ENCODE peak calls at places on chromosomes 11 and 22, in eight cellular contexts. X, L, W, R, F, P, C and J are unnamed samples.

GRCh38 chr11:80873309-80873999 is 1432.6 kb upstream of the TENM4 start:
- DNase-seq in X (no peak), L (no peak), W (no peak), R (peak; percentile 3), F (no peak), P (peak; percentile 30), C (peak; percentile 51), J (peak; percentile 49)

GRCh38 chr11:73384871-73385692 is 8.9 kb downstream of the RELT start:
- DNase-seq in X (peak; percentile 65), L (no peak), W (peak; percentile 24), R (peak; percentile 65), F (no peak), P (peak; percentile 31), C (no peak), J (peak; percentile 97)

GRCh38 chr22:48581206-48581766 is 1246.4 kb downstream of the BRD1 start:
- DNase-seq in X (no peak), L (no peak), W (no peak), R (no peak), F (no peak), P (no peak), C (no peak), J (no peak)

GRCh38 chr11:116073854-116074837 is 569.9 kb upstream of the CADM1 start:
- DNase-seq in X (peak; percentile 47), L (no peak), W (peak; percentile 19), R (peak; percentile 36), F (no peak), P (peak; percentile 0), C (no peak), J (peak; percentile 22)

GRCh38 chr22:22452211-22452610 is 56.3 kb downstream of the ZNF280B start:
- DNase-seq in X (no peak), L (no peak), W (no peak), R (no peak), F (no peak), P (no peak), C (no peak), J (no peak)

GRCh38 chr11:132050081-132050480 is 679.7 kb downstream of the NTM start:
- DNase-seq in X (no peak), L (no peak), W (no peak), R (no peak), F (no peak), P (no peak), C (no peak), J (no peak)

GRCh38 chr11:3644817-3645235 is at the start of gene ART1:
- DNase-seq in X (peak; percentile 56), L (no peak), W (no peak), R (no peak), F (no peak), P (peak; percentile 9), C (peak; percentile 3), J (peak; percentile 21)

GRCh38 chr22:29621761-29622526 is 18.5 kb downstream of the NF2 start:
- DNase-seq in X (no peak), L (no peak), W (no peak), R (peak; percentile 90), F (no peak), P (peak; percentile 92), C (peak; percentile 78), J (no peak)

GRCh38 chr11:113504071-113504470 is 28.9 kb upstream of the DRD2 start:
- DNase-seq in X (no peak), L (no peak), W (no peak), R (no peak), F (no peak), P (no peak), C (no peak), J (no peak)

GRCh38 chr11:83666149-83666548 is 380.0 kb upstream of the CCDC90B start:
- DNase-seq in X (no peak), L (no peak), W (no peak), R (no peak), F (no peak), P (peak; percentile 78), C (no peak), J (no peak)

GRCh38 chr11:124748481-124749338 is 3.3 kb downstream of the VSIG2 start:
- DNase-seq in X (no peak), L (no peak), W (no peak), R (no peak), F (no peak), P (peak; percentile 41), C (no peak), J (no peak)

GRCh38 chr11:16792426-16792825 is 54.0 kb downstream of the C11orf58 start:
- DNase-seq in X (no peak), L (no peak), W (no peak), R (peak; percentile 22), F (no peak), P (peak; percentile 47), C (peak; percentile 53), J (peak; percentile 19)

GRCh38 chr11:128451651-128452470 is 135.5 kb downstream of the ETS1 start:
- DNase-seq in X (peak; percentile 62), L (no peak), W (peak; percentile 61), R (no peak), F (peak; percentile 73), P (peak; percentile 87), C (peak; percentile 92), J (no peak)
- H3K4me3 ChIP-seq in X (peak overlapping the region; percentile 54), L (no peak overlapping the region), W (no peak overlapping the region), R (no peak overlapping the region), F (peak overlapping the region; percentile 8), P (peak overlapping the region; percentile 36), C (no peak overlapping the region), J (no peak overlapping the region)

GRCh38 chr22:38719196-38719595 is 13.5 kb downstream of the GTPBP1 start:
- DNase-seq in X (no peak), L (no peak), W (no peak), R (no peak), F (no peak), P (no peak), C (no peak), J (no peak)
- H3K4me3 ChIP-seq in X (no peak overlapping the region), L (no peak overlapping the region), W (no peak overlapping the region), R (no peak overlapping the region), F (no peak overlapping the region), P (no peak overlapping the region), C (no peak overlapping the region), J (no peak overlapping the region)

GRCh38 chr11:12376259-12376971 is 956 bp upstream of the PARVA start:
- DNase-seq in X (peak; percentile 50), L (no peak), W (peak; percentile 90), R (peak; percentile 93), F (no peak), P (peak; percentile 81), C (peak; percentile 89), J (no peak)
- H3K4me3 ChIP-seq in X (peak overlapping the region; percentile 76), L (no peak overlapping the region), W (no peak overlapping the region), R (no peak overlapping the region), F (no peak overlapping the region), P (no peak overlapping the region), C (no peak overlapping the region), J (no peak overlapping the region)

DNA sequence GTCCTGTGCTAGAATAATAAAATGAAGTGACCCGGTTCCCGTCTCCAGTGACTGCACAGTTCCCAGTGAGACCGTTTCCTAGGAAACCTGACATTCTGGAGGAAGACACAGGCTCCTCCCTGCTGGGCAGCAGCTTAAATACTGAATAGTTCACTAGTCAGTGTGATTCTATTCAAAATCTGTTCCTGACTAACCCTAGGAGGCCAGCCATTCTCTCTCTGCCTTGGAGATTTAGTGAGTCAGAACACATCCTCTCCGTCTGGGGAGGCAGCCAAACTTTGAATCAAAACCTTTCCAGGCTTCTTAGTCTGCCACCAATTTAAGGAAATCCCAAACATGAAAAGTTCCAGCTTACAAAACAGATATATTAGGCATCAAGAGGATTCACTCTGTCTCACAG is 11.2 kb downstream of the TRIM66 start:
- DNase-seq in X (peak; percentile 30), L (no peak), W (peak; percentile 30), R (peak; percentile 83), F (no peak), P (peak; percentile 93), C (peak; percentile 95), J (no peak)
- H3K4me3 ChIP-seq in X (no peak overlapping the region), L (no peak overlapping the region), W (no peak overlapping the region), R (no peak overlapping the region), F (no peak overlapping the region), P (peak overlapping the region; percentile 28), C (no peak overlapping the region), J (no peak overlapping the region)

DNA sequence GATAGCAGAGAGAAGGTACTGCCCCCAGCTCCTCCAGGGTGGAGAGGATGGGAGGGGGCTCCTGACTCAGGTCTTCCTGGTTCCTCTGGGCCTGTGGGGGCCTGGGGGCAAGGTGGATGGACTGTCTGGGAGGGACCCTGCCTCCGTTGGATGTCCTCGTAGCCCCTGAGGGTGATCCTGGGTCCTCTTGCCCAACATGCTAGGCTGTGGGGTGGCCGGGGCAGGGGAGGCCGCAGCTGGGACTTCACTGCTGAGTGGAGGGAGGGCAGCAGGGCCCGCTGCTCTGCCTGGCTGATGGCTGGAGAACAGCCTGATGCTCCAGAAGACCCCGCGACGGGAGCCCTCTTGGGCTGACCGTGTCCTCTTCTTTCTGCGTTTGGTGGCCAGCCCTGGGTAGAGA is 13.4 kb downstream of the FRMD8 start:
- DNase-seq in X (no peak), L (peak; percentile 56), W (no peak), R (no peak), F (no peak), P (no peak), C (no peak), J (no peak)
- H3K4me3 ChIP-seq in X (no peak overlapping the region), L (no peak overlapping the region), W (no peak overlapping the region), R (no peak overlapping the region), F (no peak overlapping the region), P (no peak overlapping the region), C (no peak overlapping the region), J (no peak overlapping the region)

DNA sequence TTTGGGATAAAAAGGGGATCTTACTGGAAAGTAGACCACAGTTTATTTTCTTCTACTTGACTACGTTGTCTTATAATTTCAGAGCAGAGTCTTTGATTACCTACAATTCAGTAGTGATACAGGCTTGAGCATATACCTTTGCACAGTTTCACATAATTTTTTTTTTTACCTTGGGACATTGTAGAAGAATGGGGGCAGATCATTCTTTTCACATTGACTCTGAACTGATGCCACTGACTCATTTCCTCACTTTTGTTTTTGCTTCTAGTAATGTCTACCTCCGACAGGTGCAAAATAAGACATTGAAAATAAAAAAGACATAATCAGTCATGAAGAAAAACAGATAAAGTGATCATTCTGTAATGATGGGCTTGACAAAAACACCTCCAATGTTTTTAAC is 688.3 kb upstream of the CHORDC1 start:
- DNase-seq in X (no peak), L (no peak), W (no peak), R (no peak), F (no peak), P (no peak), C (no peak), J (no peak)
- H3K4me3 ChIP-seq in X (no peak overlapping the region), L (no peak overlapping the region), W (no peak overlapping the region), R (no peak overlapping the region), F (no peak overlapping the region), P (no peak overlapping the region), C (no peak overlapping the region), J (no peak overlapping the region)

GRCh38 chr11:68948948-68949347 is 31.8 kb downstream of the MRGPRD start:
- DNase-seq in X (no peak), L (no peak), W (no peak), R (no peak), F (no peak), P (no peak), C (no peak), J (no peak)
- H3K4me3 ChIP-seq in X (no peak overlapping the region), L (no peak overlapping the region), W (no peak overlapping the region), R (no peak overlapping the region), F (no peak overlapping the region), P (no peak overlapping the region), C (no peak overlapping the region), J (no peak overlapping the region)